ENCODE peak calls at places on chromosomes 3 and 15, in ten cellular contexts. A is stomach, L is tibial nerve, C is K562, X is A673, R is heart left ventricle, T is left ventricle myocardium inferior, E is adrenal gland, D is BE2C, O is esophagus squamous epithelium. Z is an unnamed sample. For H3K4me1 and H3K27me3, the result is how much of the 10 kb centered on the place peaks cover.

GRCh38 chr3:4985330-4986174 is 6.3 kb downstream of the BHLHE40 start:
- DNase-seq in O (no peak), T (no peak), C (no peak), X (no peak), E (peak), A (no peak), D (peak), R (peak), L (no peak), Z (peak)

GRCh38 chr15:93088200-93088980 is 621 bp downstream of the RGMA start:
- DNase-seq in L (no peak), O (no peak), R (peak), E (no peak), C (no peak), D (peak), T (peak), A (no peak), X (peak), Z (no peak)

GRCh38 chr3:111248406-111248805 is 176.8 kb downstream of the NECTIN3 start:
- DNase-seq in D (no peak), O (no peak), A (no peak), X (no peak), E (no peak), T (no peak), R (no peak), C (no peak), L (no peak), Z (no peak)

GRCh38 chr15:64013179-64014043 is 32.9 kb downstream of the DAPK2 start:
- DNase-seq in E (no peak), X (no peak), A (peak), D (peak), T (no peak), L (no peak), O (no peak), R (no peak), C (peak), Z (no peak)

GRCh38 chr15:25862087-25862468 is 1.0 kb downstream of the ATP10A start:
- DNase-seq in L (no peak), C (no peak), T (no peak), A (no peak), X (no peak), E (no peak), D (no peak), O (no peak), R (no peak), Z (no peak)

GRCh38 chr3:8937064-8938020 is 25.9 kb downstream of the RAD18 start:
- DNase-seq in D (no peak), X (no peak), L (no peak), A (no peak), O (no peak), E (no peak), R (no peak), T (no peak), C (no peak), Z (no peak)

GRCh38 chr3:76131396-76132153 is 346.2 kb upstream of the ZNF717 start:
- DNase-seq in O (no peak), A (no peak), L (no peak), E (no peak), C (no peak), D (no peak), X (no peak), R (no peak), T (no peak), Z (no peak)

GRCh38 chr15:48630245-48630644 is 15.3 kb downstream of the FBN1 start:
- DNase-seq in R (no peak), L (no peak), D (no peak), O (no peak), E (no peak), C (no peak), T (no peak), X (peak), A (no peak), Z (no peak)

GRCh38 chr3:134356411-134357040 is 17.7 kb downstream of the AMOTL2 start:
- DNase-seq in R (no peak), D (no peak), T (no peak), O (no peak), E (no peak), C (no peak), X (no peak), A (no peak), L (peak), Z (no peak)

GRCh38 chr3:144259267-144259666 is 287.6 kb downstream of the DIPK2A start:
- DNase-seq in A (no peak), O (no peak), L (no peak), X (no peak), T (no peak), C (no peak), E (no peak), R (no peak), D (no peak), Z (no peak)

GRCh38 chr3:53486961-53487654 is 7.3 kb upstream of the CACNA1D start:
- DNase-seq in X (no peak), D (no peak), R (no peak), O (no peak), L (no peak), A (no peak), C (no peak), E (no peak), T (no peak), Z (no peak)

GRCh38 chr3:146247906-146248305 is 3.0 kb downstream of the PLSCR4 start:
- DNase-seq in X (no peak), C (no peak), R (no peak), D (no peak), O (no peak), L (no peak), T (no peak), E (no peak), A (no peak), Z (no peak)

GRCh38 chr3:7504886-7505775 is 644.2 kb downstream of the GRM7 start:
- DNase-seq in L (no peak), C (no peak), E (peak), T (no peak), A (no peak), X (peak), O (no peak), R (no peak), D (no peak), Z (no peak)

GRCh38 chr15:100694381-100695012 is 92.1 kb downstream of the ASB7 start:
- DNase-seq in D (no peak), A (no peak), C (no peak), T (no peak), O (no peak), E (no peak), L (no peak), X (no peak), R (no peak), Z (no peak)

GRCh38 chr15:30985081-30985531 is 6.3 kb downstream of the MTMR10 start:
- DNase-seq in T (no peak), A (no peak), O (no peak), D (no peak), C (no peak), X (peak), R (peak), L (no peak), E (peak), Z (no peak)

GRCh38 chr15:83845230-83845629 is 191.3 kb downstream of the ADAMTSL3 start:
- DNase-seq in C (no peak), A (no peak), O (no peak), D (no peak), X (no peak), R (no peak), L (no peak), T (no peak), E (no peak), Z (no peak)

GRCh38 chr3:73781536-73781935 is 156.8 kb upstream of the PDZRN3 start:
- DNase-seq in E (no peak), T (no peak), X (no peak), R (no peak), L (no peak), A (no peak), O (no peak), D (no peak), C (no peak), Z (no peak)

GRCh38 chr3:43206632-43207031 is 79.7 kb upstream of the SNRK start:
- DNase-seq in D (no peak), X (no peak), E (no peak), A (no peak), R (no peak), L (no peak), O (no peak), T (no peak), C (no peak), Z (no peak)

GRCh38 chr15:70440416-70441138 is 322.8 kb downstream of the UACA start:
- DNase-seq in C (no peak), X (no peak), T (no peak), L (no peak), E (no peak), O (no peak), D (no peak), R (no peak), A (no peak), Z (no peak)

GRCh38 chr15:29514931-29515330 is 245.3 kb upstream of the NSMCE3 start:
- DNase-seq in A (no peak), D (no peak), X (no peak), C (no peak), L (no peak), T (no peak), O (no peak), E (no peak), R (no peak), Z (no peak)

GRCh38 chr15:41640985-41641384 is 19.2 kb upstream of the MGA start:
- DNase-seq in L (no peak), A (no peak), T (no peak), C (no peak), X (no peak), O (no peak), E (no peak), D (no peak), R (no peak), Z (no peak)

GRCh38 chr3:170137971-170138370 is 43.6 kb downstream of the PHC3 start:
- DNase-seq in X (no peak), L (no peak), R (no peak), O (no peak), D (no peak), A (no peak), C (no peak), E (no peak), T (no peak), Z (no peak)

GRCh38 chr3:141280086-141280485 is 48.5 kb downstream of the PXYLP1 start:
- DNase-seq in O (no peak), X (no peak), C (no peak), L (no peak), E (no peak), R (no peak), D (no peak), A (no peak), T (no peak), Z (no peak)

GRCh38 chr3:5653426-5653825 is 465.9 kb downstream of the EDEM1 start:
- DNase-seq in R (no peak), D (no peak), C (no peak), L (no peak), X (no peak), A (no peak), O (no peak), E (no peak), T (no peak), Z (no peak)

GRCh38 chr15:62455441-62455921 is 290.4 kb upstream of the C2CD4B start:
- DNase-seq in X (no peak), T (peak), L (no peak), O (no peak), R (peak), E (no peak), A (no peak), C (no peak), D (no peak), Z (no peak)

GRCh38 chr15:32872606-32873291 is 154.9 kb downstream of the GREM1 start:
- DNase-seq in C (no peak), D (no peak), E (no peak), O (no peak), T (peak), L (peak), R (peak), X (no peak), A (peak), Z (no peak)

GRCh38 chr15:60370105-60370803 is 27.5 kb downstream of the ANXA2 start:
- DNase-seq in T (no peak), O (no peak), R (no peak), A (no peak), X (no peak), D (no peak), C (no peak), E (no peak), L (no peak), Z (no peak)
- H3K4me1 ChIP-seq in T (half or more), O (under half), R (half or more), A (half or more), X (half or more), D (half or more), C (under half), E (under half), L (under half), Z (under half)

GRCh38 chr15:78387678-78388077 is 47.5 kb downstream of the CRABP1 start:
- DNase-seq in C (no peak), R (no peak), A (no peak), T (no peak), X (no peak), O (no peak), D (no peak), L (no peak), E (no peak), Z (no peak)

GRCh38 chr15:78382114-78382886 is 42.1 kb downstream of the CRABP1 start:
- DNase-seq in A (peak), D (no peak), X (no peak), L (no peak), O (no peak), R (no peak), C (no peak), E (no peak), T (no peak), Z (no peak)

GRCh38 chr15:78388865-78389264 is 48.7 kb downstream of the CRABP1 start:
- DNase-seq in T (no peak), C (no peak), O (no peak), R (no peak), A (peak), L (no peak), D (no peak), X (no peak), E (no peak), Z (no peak)

GRCh38 chr15:78389356-78389755 is 48.7 kb upstream of the IREB2 start:
- DNase-seq in X (no peak), C (no peak), E (no peak), D (no peak), R (no peak), O (no peak), L (no peak), A (peak), T (no peak), Z (no peak)

DNA sequence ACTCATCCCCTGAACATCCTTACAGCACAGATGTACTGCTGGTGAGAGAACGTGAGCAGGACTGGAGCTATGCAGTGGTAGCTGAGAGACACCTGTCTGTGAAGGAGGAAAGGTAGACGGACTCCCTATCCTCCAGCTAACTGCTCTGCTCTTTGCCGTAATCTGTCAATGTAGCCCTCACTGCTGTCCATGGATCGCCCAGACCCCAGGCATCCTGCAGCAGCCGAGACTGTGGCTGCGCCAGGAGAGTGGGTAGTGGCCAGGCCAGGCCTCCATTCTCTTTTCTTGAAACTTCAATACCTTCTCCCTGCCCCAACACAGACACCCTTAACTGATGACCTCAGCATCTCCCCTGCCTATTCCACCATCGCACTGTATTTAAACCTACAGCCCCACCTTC is 44.5 kb downstream of the CRABP1 start:
- DNase-seq in C (no peak), E (no peak), D (no peak), L (no peak), R (no peak), O (no peak), T (no peak), A (peak), X (no peak), Z (no peak)
- H3K27me3 ChIP-seq in C (under half), E (under half), D (under half), L (under half), R (under half), O (under half), T (half or more), A (under half), X (under half), Z (under half)

DNA sequence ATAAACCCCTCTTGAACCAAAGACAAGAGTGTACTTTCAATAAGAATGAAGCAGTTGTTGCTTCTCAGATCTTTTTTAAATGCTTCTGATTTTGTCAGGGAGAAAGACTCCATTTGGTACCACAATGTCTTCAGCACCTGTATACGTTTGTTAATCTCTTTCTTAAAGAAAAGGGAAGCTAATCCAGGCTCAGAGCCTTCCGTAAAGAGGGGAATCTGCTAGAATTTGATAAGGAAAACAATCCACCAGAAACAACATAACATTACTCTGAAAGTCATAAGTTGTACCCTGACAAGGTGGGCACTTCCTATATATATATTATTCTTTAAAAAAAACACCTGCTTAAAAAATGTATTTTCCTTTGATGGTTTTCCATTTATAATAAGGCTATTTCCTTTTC is 19.8 kb downstream of the SH3BP5 start:
- DNase-seq in O (no peak), D (no peak), R (no peak), C (no peak), E (no peak), L (no peak), T (no peak), X (no peak), A (no peak), Z (no peak)
- H3K4me1 ChIP-seq in O (under half), D (under half), R (half or more), C (half or more), E (half or more), L (under half), T (half or more), X (under half), A (under half), Z (half or more)

GRCh38 chr15:96359772-96360498 is 29.4 kb downstream of the NR2F2 start:
- DNase-seq in T (no peak), E (peak), R (no peak), D (no peak), A (peak), O (no peak), L (no peak), C (no peak), X (peak), Z (no peak)

GRCh38 chr15:96360581-96361308 is 30.2 kb downstream of the NR2F2 start:
- DNase-seq in A (peak), R (no peak), D (no peak), C (no peak), O (no peak), T (no peak), X (no peak), E (no peak), L (no peak), Z (no peak)

GRCh38 chr15:96362001-96362758 is 31.7 kb downstream of the NR2F2 start:
- DNase-seq in D (no peak), C (no peak), X (no peak), R (no peak), O (no peak), A (no peak), L (no peak), E (no peak), T (no peak), Z (no peak)

GRCh38 chr15:96362759-96363678 is 32.5 kb downstream of the NR2F2 start:
- DNase-seq in E (no peak), C (no peak), D (no peak), A (peak), L (no peak), R (no peak), T (no peak), X (no peak), O (no peak), Z (no peak)

GRCh38 chr15:96361309-96362000 is 31.0 kb downstream of the NR2F2 start:
- DNase-seq in L (no peak), O (no peak), X (no peak), T (no peak), A (no peak), D (no peak), C (no peak), R (no peak), E (no peak), Z (no peak)
- H3K27me3 ChIP-seq in L (under half), O (under half), X (under half), T (half or more), A (under half), D (half or more), C (under half), R (half or more), E (under half), Z (under half)

DNA sequence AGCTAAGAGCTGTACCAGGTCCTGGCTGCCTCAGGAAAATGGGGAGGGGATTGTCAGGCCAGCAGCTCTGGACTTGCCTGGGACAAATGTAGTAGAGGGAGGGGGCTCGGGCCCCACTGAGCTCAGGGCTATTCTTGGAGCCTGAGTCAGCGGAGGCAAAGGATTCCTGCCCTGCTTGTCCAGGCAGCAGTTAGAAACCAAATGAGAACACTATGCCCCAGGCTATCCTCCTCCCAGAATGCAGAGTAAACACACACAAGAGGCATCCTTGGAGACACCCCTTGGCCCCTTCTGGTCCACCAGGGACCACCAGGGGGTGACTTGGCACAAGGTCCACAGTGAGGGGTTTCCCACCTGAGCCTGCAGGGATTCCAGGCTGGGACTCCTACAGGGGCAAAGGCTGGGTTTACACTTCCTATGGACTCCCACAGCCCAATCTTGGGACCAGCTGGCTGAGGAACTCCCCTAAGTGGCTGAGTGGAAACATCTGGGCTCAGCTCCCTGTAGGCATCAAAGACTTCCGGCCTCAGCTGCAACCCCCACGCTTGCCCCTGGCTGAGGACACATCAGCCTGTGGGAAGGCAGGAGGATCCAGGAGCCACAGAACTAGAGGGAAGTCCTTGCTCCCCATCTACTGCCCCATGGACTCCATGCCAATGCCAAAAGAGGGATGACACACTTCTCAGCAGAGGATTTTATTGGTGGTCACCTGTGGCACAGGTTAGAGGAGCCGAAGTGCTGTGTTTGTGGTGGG is 3.4 kb upstream of the COL7A1 start:
- DNase-seq in R (peak), E (no peak), C (no peak), X (peak), T (peak), O (no peak), D (no peak), L (no peak), A (no peak), Z (peak)
- H3K4me1 ChIP-seq in R (half or more), E (under half), C (under half), X (under half), T (half or more), O (half or more), D (under half), L (under half), A (under half), Z (under half)

GRCh38 chr3:159765860-159766294 is 222.8 kb upstream of the IL12A start:
- DNase-seq in E (no peak), C (no peak), R (peak), D (peak), X (no peak), O (no peak), T (no peak), L (no peak), A (no peak), Z (no peak)

GRCh38 chr3:159762981-159763465 is 225.6 kb upstream of the IL12A start:
- DNase-seq in C (no peak), D (peak), R (peak), O (peak), X (peak), E (peak), T (peak), L (no peak), A (peak), Z (peak)

GRCh38 chr3:159765025-159765859 is 223.4 kb upstream of the IL12A start:
- DNase-seq in X (peak), A (peak), T (peak), C (no peak), L (no peak), D (peak), R (peak), E (peak), O (no peak), Z (peak)

GRCh38 chr3:159763466-159764210 is 225.0 kb upstream of the IL12A start:
- DNase-seq in D (peak), T (peak), R (peak), X (peak), A (peak), C (peak), E (peak), L (peak), O (no peak), Z (peak)

GRCh38 chr3:159764211-159765024 is 224.2 kb upstream of the IL12A start:
- DNase-seq in D (peak), A (no peak), R (peak), X (no peak), T (peak), L (no peak), C (no peak), E (peak), O (no peak), Z (peak)
- H3K27me3 ChIP-seq in D (under half), A (under half), R (under half), X (under half), T (under half), L (under half), C (under half), E (under half), O (under half), Z (under half)

GRCh38 chr3:28343144-28343543 is 5.4 kb upstream of the ZCWPW2 start:
- DNase-seq in T (no peak), R (no peak), A (no peak), X (no peak), C (no peak), L (no peak), E (no peak), D (no peak), O (no peak), Z (no peak)
- H3K4me1 ChIP-seq in T (half or more), R (half or more), A (half or more), X (under half), C (under half), L (under half), E (under half), D (under half), O (under half), Z (under half)